ENCODE peak calls at places on chromosomes 1 and 21, in five cellular contexts. S is H1, C is IMR-90, I is mammary epithelial cell, G is tibial nerve. J is an unnamed sample.

GRCh38 chr1:157798211-157798610 is 21.3 kb upstream of the FCRL2 start:
- DNase-seq in S (no peak), C (no peak), I (peak; percentile 76), G (no peak), J (no peak)

GRCh38 chr21:19065164-19065563 is 661.6 kb upstream of the TMPRSS15 start:
- DNase-seq in S (no peak), C (no peak), I (no peak), G (no peak), J (no peak)

GRCh38 chr1:1239624-1240347 is 6.7 kb downstream of the C1QTNF12 start:
- DNase-seq in S (no peak), C (no peak), I (no peak), G (no peak), J (no peak)

GRCh38 chr1:203995228-203995627 is 77.7 kb upstream of the SOX13 start:
- DNase-seq in S (no peak), C (no peak), I (no peak), G (no peak), J (no peak)

GRCh38 chr1:152745765-152746444 is 11.9 kb upstream of the KPRP start:
- DNase-seq in S (no peak), C (no peak), I (no peak), G (no peak), J (no peak)

GRCh38 chr1:181397841-181398240 is 85.5 kb upstream of the CACNA1E start:
- DNase-seq in S (no peak), C (no peak), I (no peak), G (no peak), J (no peak)

GRCh38 chr1:8846263-8846662 is 28.8 kb upstream of the RERE start:
- DNase-seq in S (no peak), C (no peak), I (no peak), G (no peak), J (no peak)

GRCh38 chr1:234768171-234768568 is 158.2 kb upstream of the IRF2BP2 start:
- DNase-seq in S (no peak), C (no peak), I (no peak), G (no peak), J (no peak)

GRCh38 chr1:42830631-42831030 is 13.4 kb upstream of the SVBP start:
- DNase-seq in S (no peak), C (no peak), I (no peak), G (no peak), J (no peak)

GRCh38 chr1:48493970-48494769 is 22.2 kb upstream of the SPATA6 start:
- DNase-seq in S (no peak), C (peak; percentile 94), I (peak; percentile 78), G (no peak), J (no peak)

GRCh38 chr1:62295921-62296451 is 23.2 kb downstream of the KANK4 start:
- DNase-seq in S (no peak), C (peak; percentile 38), I (peak; percentile 62), G (no peak), J (no peak)

GRCh38 chr1:50568782-50569181 is 145.5 kb upstream of the DMRTA2 start:
- DNase-seq in S (no peak), C (no peak), I (no peak), G (no peak), J (no peak)

GRCh38 chr1:8182034-8182761 is 135.7 kb upstream of the SLC45A1 start:
- DNase-seq in S (no peak), C (peak; percentile 50), I (peak; percentile 98), G (no peak), J (no peak)

GRCh38 chr1:94050263-94050662 is 70.7 kb downstream of the ABCA4 start:
- DNase-seq in S (no peak), C (peak; percentile 63), I (peak; percentile 51), G (no peak), J (no peak)

GRCh38 chr1:234886081-234886874 is 242.4 kb downstream of the TOMM20 start:
- DNase-seq in S (no peak), C (no peak), I (peak; percentile 85), G (no peak), J (no peak)

GRCh38 chr1:156356262-156356874 is 12.6 kb upstream of the RHBG start:
- DNase-seq in S (no peak), C (no peak), I (no peak), G (no peak), J (no peak)

GRCh38 chr1:21069549-21069948 is 107.1 kb downstream of the EIF4G3 start:
- DNase-seq in S (no peak), C (peak; percentile 86), I (no peak), G (no peak), J (no peak)

GRCh38 chr21:33487996-33488395 is 3.5 kb downstream of the DNAJC28 start:
- DNase-seq in S (no peak), C (no peak), I (no peak), G (no peak), J (no peak)

GRCh38 chr21:43313221-43313938 is 113.6 kb downstream of the SIK1 start:
- DNase-seq in S (no peak), C (no peak), I (no peak), G (no peak), J (no peak)

GRCh38 chr21:43313939-43314405 is 113.0 kb downstream of the SIK1 start:
- DNase-seq in S (no peak), C (no peak), I (no peak), G (no peak), J (no peak)

GRCh38 chr21:43316156-43316845 is 110.6 kb downstream of the SIK1 start:
- DNase-seq in S (no peak), C (no peak), I (no peak), G (no peak), J (no peak)

GRCh38 chr21:43317254-43317748 is 109.6 kb downstream of the SIK1 start:
- DNase-seq in S (no peak), C (no peak), I (no peak), G (no peak), J (no peak)

DNA sequence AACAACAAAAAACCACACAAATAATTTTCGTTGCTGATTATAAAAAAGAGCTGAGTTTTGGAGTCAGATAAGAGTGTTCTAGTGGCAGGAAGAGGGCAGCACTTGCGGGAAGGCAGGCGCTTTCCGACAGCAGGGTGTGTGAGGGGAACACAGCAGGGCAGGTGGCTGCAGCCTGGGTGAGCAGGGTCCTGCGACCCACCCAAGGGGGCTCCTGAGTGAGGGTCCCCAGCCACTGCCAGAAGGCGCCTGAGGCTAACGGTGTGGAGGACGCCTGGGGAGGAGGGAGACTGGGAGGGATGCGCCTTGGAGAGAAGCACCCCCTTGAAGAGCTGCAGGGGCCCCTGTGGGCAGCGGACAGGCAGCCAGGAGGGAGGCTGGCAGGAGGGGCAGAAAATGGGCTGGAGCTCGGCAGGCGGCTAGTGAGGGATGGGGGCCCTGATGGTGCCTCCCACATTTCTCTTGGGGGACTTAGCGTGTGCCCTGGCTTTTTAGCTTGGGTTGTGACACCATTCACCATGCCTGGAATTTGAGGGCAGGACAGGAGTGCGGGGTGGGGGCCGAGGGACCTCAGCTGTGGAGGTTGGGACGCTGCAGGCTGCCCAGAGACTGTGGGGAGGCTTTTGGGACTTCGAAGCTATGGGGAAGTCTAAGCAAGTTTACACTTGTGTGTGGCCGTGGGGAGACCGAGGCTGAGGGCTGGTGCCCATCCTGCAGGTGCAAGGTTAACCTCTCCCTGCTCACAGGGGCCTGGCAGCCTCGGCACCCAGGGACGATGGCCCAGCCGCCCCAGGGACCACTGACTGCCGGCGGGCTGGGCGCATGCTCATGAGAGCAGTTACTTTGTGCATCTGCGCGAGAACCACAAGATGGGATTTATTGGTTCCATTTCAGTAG is 111.4 kb downstream of the SIK1 start:
- DNase-seq in S (no peak), C (no peak), I (no peak), G (no peak), J (no peak)
- TF ChIP-seq CTCF in S (peak; percentile 4), C (no peak), I (no peak), G (no peak), J (no peak)

GRCh38 chr21:28602581-28602980 is 390.1 kb downstream of the LTN1 start:
- DNase-seq in S (no peak), C (no peak), I (no peak), G (no peak), J (no peak)

GRCh38 chr21:28608646-28609045 is 384.0 kb downstream of the LTN1 start:
- DNase-seq in S (no peak), C (no peak), I (peak; percentile 13), G (no peak), J (no peak)

GRCh38 chr21:28601708-28602107 is 391.0 kb downstream of the LTN1 start:
- DNase-seq in S (no peak), C (peak; percentile 31), I (peak; percentile 12), G (no peak), J (no peak)

GRCh38 chr21:28607545-28607944 is 385.1 kb downstream of the LTN1 start:
- DNase-seq in S (no peak), C (no peak), I (no peak), G (no peak), J (no peak)

DNA sequence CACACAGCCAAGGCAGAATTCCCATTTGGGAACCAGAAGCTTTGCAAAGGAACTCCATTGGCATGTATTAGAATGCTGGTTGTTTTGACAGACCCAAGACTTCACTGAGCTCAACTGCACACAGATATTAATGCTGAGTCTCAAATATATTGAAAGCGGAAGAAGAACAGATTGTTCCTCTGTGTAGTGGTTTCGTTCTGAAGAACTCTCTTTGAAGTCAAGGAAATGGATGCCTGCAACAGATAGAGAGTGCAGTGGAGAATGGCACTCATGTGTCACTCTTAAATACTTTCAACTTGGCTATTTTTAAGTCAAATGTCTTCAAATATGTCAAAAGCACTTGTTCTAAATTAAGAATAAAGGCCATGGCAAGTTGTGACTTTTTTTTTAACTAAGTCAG is 387.5 kb downstream of the LTN1 start:
- DNase-seq in S (no peak), C (no peak), I (no peak), G (no peak), J (no peak)
- H3K27ac ChIP-seq in S (no peak overlapping the region), C (no peak overlapping the region), I (no peak overlapping the region), G (no peak overlapping the region), J (no peak overlapping the region)

DNA sequence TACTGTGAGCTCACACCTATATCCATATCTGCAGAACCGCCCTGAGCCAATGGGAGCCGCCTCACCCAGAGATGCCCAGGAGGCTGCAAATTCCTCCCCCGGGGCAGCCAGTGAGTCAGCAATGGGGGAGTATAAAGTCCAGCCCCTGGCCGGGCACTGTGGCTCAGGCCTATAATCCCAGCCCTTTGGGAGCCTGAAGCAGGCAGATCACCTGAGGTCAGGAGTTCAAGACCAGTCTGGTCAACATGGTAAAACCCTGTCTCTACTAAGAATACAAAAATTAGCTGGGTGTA is 5.0 kb upstream of the CLCNKB start:
- DNase-seq in S (no peak), C (no peak), I (peak; percentile 16), G (no peak), J (no peak)
- H3K4me3 ChIP-seq in S (no peak overlapping the region), C (no peak overlapping the region), I (no peak overlapping the region), G (no peak overlapping the region), J (no peak overlapping the region)

GRCh38 chr1:37923551-37923889 is 23.3 kb downstream of the INPP5B start:
- DNase-seq in S (no peak), C (no peak), I (no peak), G (no peak), J (no peak)

GRCh38 chr1:37922767-37923550 is 23.9 kb downstream of the INPP5B start:
- DNase-seq in S (no peak), C (no peak), I (no peak), G (no peak), J (no peak)

GRCh38 chr1:37915484-37916093 is 31.3 kb downstream of the INPP5B start:
- DNase-seq in S (no peak), C (no peak), I (no peak), G (no peak), J (no peak)

GRCh38 chr1:37914719-37915483 is 32.0 kb downstream of the INPP5B start:
- DNase-seq in S (no peak), C (no peak), I (no peak), G (no peak), J (no peak)

DNA sequence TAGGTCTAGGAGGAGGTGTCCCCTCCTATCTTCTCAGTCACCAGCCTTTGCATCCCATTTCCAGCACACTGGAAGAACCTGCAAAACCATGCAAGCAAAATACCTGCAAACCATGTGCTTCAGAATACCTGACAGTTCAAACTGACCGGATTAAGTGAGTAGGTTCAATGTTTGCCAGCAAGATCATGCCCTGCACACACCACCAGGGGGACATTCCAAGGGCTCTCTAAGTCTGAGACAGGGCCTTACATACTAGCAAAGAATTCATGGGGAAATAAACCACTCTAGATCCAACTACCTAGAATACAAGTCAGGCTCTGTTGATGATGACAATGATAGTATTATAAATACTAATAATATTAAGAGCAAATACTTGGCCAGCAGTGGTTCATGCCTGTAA is 27.6 kb downstream of the INPP5B start:
- DNase-seq in S (no peak), C (peak; percentile 41), I (peak; percentile 7), G (no peak), J (no peak)
- TF ChIP-seq CTCF in S (peak; percentile 59), C (peak; percentile 45), I (peak; percentile 65), G (no peak), J (peak; percentile 11)

J was measured in esophagus squamous epithelium.